ENCODE peak calls at places on chromosomes 5 and 9, in five cellular contexts. D, L, C, P and G are unnamed samples.

GRCh38 chr9:133702798-133703570 is 35.2 kb downstream of the SARDH start:
- DNase-seq in P (peak), L (peak), C (no peak), D (no peak), G (no peak)

GRCh38 chr9:108569624-108570023 is 286.2 kb downstream of the ACTL7B start:
- DNase-seq in D (peak), C (no peak), L (no peak), P (peak), G (no peak)

GRCh38 chr9:116632990-116633441 is 54.1 kb upstream of the TRIM32 start:
- DNase-seq in L (no peak), D (peak), P (no peak), C (no peak), G (no peak)

GRCh38 chr9:15403155-15403554 is 19.5 kb upstream of the SNAPC3 start:
- DNase-seq in L (no peak), C (no peak), D (no peak), P (no peak), G (no peak)

GRCh38 chr5:65721775-65722574 is at the start of the genes NLN and SGTB:
- DNase-seq in D (peak), P (peak), C (peak), L (peak), G (peak)

GRCh38 chr5:165209101-165209727 is 1703.8 kb downstream of the MAT2B start:
- DNase-seq in L (no peak), C (no peak), P (no peak), D (peak), G (no peak)

GRCh38 chr5:138305797-138306196 is 25.8 kb downstream of the CDC25C start:
- DNase-seq in D (no peak), C (peak), L (no peak), P (peak), G (no peak)

GRCh38 chr9:73050062-73050814 is 97.4 kb upstream of the ALDH1A1 start:
- DNase-seq in C (no peak), L (no peak), P (no peak), D (peak), G (no peak)

GRCh38 chr9:82546131-82546530 is 516.8 kb downstream of the RASEF start:
- DNase-seq in L (no peak), P (no peak), D (no peak), C (no peak), G (no peak)

GRCh38 chr5:35803221-35803651 is 53.5 kb upstream of the IL7R start:
- DNase-seq in C (peak), P (peak), L (no peak), D (peak), G (no peak)

GRCh38 chr9:20015427-20015931 is 226.6 kb upstream of the SLC24A2 start:
- DNase-seq in L (no peak), P (no peak), C (no peak), D (no peak), G (no peak)

GRCh38 chr5:135255461-135256178 is 143.4 kb downstream of the MACROH2A1 start:
- DNase-seq in P (no peak), L (no peak), C (no peak), D (no peak), G (no peak)

GRCh38 chr5:130992095-130992494 is 173.0 kb downstream of the HINT1 start:
- DNase-seq in C (no peak), D (no peak), P (no peak), L (no peak), G (no peak)

GRCh38 chr5:102902647-102903046 is 147.5 kb downstream of the PAM start:
- DNase-seq in L (no peak), C (no peak), D (no peak), P (no peak), G (no peak)

GRCh38 chr9:80026121-80026520 is 454.4 kb downstream of the TLE4 start:
- DNase-seq in P (no peak), D (no peak), C (no peak), L (no peak), G (no peak)

GRCh38 chr9:138010861-138011260 is 133.3 kb downstream of the CACNA1B start:
- DNase-seq in D (no peak), C (peak), L (no peak), P (no peak), G (no peak)

GRCh38 chr5:177008716-177009115 is 2.1 kb upstream of the UIMC1 start:
- DNase-seq in C (no peak), D (peak), L (no peak), P (no peak), G (no peak)

GRCh38 chr5:177006265-177006972 is at the start of gene UIMC1:
- DNase-seq in D (peak), L (peak), P (peak), C (peak), G (peak)

GRCh38 chr5:177004961-177005360 is 1.6 kb downstream of the UIMC1 start:
- DNase-seq in C (no peak), P (no peak), D (no peak), L (no peak), G (no peak)

GRCh38 chr5:177003649-177004048 is 2.9 kb downstream of the UIMC1 start:
- DNase-seq in P (no peak), L (no peak), D (no peak), C (peak), G (no peak)

GRCh38 chr5:177005619-177006264 is 837 bp downstream of the UIMC1 start:
- DNase-seq in C (peak), L (peak), P (peak), D (peak), G (peak)
- TF ChIP-seq CTCF in C (peak), L (peak), P (peak), D (peak), G (no peak)

GRCh38 chr9:136316896-136317676 is 10.3 kb upstream of the GPSM1 start:
- DNase-seq in P (no peak), C (peak), D (no peak), L (no peak), G (no peak)

GRCh38 chr9:136318769-136319241 is 8.5 kb upstream of the GPSM1 start:
- DNase-seq in L (no peak), C (no peak), D (no peak), P (no peak), G (no peak)

GRCh38 chr9:136317695-136318094 is 9.6 kb upstream of the GPSM1 start:
- DNase-seq in P (no peak), C (no peak), L (no peak), D (no peak), G (no peak)

GRCh38 chr9:136316271-136316751 is 11.0 kb upstream of the GPSM1 start:
- DNase-seq in P (no peak), D (no peak), C (no peak), L (no peak), G (no peak)

DNA sequence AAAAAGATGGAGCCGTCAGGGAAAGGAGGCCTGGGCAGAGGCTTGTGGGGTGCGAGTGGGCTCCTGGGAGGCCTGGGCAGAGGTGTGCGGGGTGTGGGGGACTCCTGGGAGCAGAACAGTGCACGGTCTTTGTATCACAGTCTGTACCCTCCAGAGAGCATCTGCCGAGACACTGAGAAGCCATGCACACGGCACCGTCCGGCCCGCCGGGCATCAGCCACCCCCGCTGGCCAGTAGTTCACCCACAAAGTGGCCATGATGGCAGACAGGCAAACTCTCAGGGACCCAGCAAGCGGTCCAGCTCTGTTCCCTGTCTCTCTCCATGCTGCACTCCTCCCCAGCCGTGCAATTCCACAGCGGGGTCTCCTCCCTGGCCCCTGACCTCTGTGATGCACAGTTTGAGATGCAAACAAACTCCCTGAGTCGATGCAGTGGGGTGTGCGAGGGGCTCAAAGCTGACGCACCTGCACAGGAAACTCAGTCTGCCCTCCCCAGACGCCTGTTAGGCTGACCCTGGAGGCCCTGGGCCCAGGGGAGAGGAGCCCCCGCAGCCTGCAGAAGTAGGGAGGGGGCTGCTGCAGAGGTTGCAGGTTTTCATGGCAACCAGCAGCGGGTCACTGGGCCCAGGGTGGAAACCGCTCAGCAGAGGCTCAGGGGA is 9.1 kb upstream of the GPSM1 start:
- DNase-seq in P (no peak), C (no peak), D (no peak), L (no peak), G (no peak)
- TF ChIP-seq CTCF in P (no peak), C (no peak), D (no peak), L (no peak), G (no peak)

DNA sequence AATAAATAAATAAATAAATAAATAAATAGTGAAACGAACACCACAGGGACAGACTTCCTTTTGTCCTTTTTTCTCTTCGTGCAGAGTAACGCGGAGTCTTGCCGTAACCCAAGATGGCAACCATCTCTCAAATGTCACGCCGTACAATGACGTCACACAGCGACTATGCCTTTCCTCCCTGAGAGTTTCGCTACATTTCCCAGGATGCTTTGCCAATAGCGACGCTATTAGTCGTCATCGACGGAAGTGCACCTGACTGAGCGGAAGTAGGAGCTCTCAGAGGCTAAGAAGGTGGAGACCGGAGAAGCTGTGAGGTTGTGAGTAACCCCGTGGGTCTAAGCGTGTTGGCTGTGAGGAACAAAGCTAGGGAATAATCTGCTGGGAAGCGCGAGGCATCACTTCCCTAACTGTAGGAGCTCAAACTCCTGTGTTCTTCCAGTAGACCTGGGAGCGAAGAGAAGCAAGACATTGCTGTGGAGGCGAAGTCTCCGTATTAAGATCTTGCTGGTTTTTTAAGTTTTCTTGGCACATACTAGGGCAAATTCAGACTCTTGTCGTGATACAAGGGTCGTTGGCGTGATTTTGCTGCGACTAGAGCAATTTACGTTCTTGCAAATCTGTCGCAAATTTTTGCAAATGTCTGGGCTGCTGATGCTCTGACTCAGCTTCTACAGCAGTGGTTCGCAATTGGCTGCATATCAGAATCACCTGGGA is at the start of gene TTC1:
- DNase-seq in C (peak), L (peak), D (peak), P (peak), G (peak)
- TF ChIP-seq CTCF in C (no peak), L (no peak), D (no peak), P (no peak), G (no peak)

DNA sequence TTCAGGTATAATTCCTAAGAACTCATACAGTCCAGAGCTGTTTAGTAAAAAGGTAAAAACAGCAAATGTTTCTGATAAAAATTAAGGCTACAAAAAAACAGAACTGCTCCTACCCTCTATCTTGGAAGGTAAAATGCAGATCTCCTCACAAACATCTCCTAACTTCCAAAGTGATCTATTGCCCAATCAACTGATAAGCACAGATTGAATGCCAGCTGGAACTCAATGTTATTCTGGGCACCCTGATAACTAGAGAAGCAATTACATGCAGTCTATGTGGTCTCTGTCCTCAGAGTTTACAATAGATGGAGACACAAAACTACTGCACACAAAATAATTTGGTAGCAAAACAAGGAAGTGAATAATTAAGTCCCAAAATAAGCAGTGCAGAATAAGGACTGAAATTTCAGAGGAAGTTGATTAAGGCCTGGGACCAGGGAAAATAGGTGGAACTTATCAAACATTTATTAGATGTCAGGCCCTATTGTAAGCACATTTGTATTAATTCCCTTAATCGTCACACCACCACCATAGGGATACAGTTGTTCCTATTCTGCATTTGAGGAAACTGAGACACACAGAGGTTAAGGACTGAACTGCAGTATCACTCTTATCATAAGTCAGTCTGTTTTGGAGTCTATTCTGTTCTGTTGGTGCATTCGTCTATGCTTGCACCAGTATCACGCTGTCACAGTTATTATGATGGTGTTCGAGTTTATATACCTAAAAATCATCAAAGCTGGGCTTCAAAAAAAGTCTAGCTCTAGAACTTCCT is 102.2 kb upstream of the TARS1 start:
- DNase-seq in C (no peak), D (no peak), L (no peak), P (no peak), G (no peak)
- TF ChIP-seq CTCF in C (no peak), D (no peak), L (no peak), P (no peak), G (no peak)

GRCh38 chr5:159507661-159508060 is 177.4 kb upstream of the IL12B start:
- DNase-seq in C (no peak), P (no peak), D (no peak), L (no peak), G (no peak)
- TF ChIP-seq CTCF in C (no peak), P (no peak), D (no peak), L (no peak), G (no peak)